ENCODE peak calls at places on chromosome X, in eight cellular contexts. C, R, P, K, D, J, I and Z are unnamed samples.
A peak's percentile ranks its signal among the peaks of the same experiment; 100 is the strongest.

GRCh38 chrX:13432776-13433605 is 113.1 kb upstream of the ATXN3L start:
- DNase-seq in I (no peak), J (no peak), R (no peak), D (no peak), K (no peak), P (no peak), C (no peak), Z (no peak)

GRCh38 chrX:40581333-40581910 is 652 bp downstream of the ATP6AP2 start:
- DNase-seq in I (no peak), J (no peak), D (no peak), C (peak; percentile 4), K (no peak), R (no peak), P (no peak), Z (no peak)

GRCh38 chrX:40952855-40953254 is 132.4 kb upstream of the USP9X start:
- DNase-seq in I (no peak), C (no peak), P (no peak), D (no peak), R (no peak), K (no peak), J (no peak), Z (no peak)

GRCh38 chrX:115494133-115494532 is 66.8 kb upstream of the PLS3 start:
- DNase-seq in I (no peak), K (no peak), P (no peak), C (no peak), D (no peak), R (peak; percentile 62), J (no peak), Z (no peak)

GRCh38 chrX:13742397-13743176 is 8.0 kb downstream of the OFD1 start:
- DNase-seq in R (no peak), C (no peak), P (no peak), I (no peak), J (no peak), D (no peak), K (no peak), Z (no peak)

GRCh38 chrX:105845661-105846060 is 23.3 kb downstream of the NRK start:
- DNase-seq in R (no peak), K (no peak), D (no peak), C (peak; percentile 64), I (no peak), P (no peak), J (no peak), Z (no peak)

GRCh38 chrX:88425739-88426138 is 321.3 kb upstream of the CPXCR1 start:
- DNase-seq in I (no peak), C (no peak), J (no peak), D (no peak), R (no peak), P (no peak), K (no peak), Z (no peak)

GRCh38 chrX:80876877-80877276 is 67.2 kb upstream of the BRWD3 start:
- DNase-seq in K (no peak), P (no peak), R (peak; percentile 11), J (no peak), C (no peak), I (no peak), D (no peak), Z (no peak)

GRCh38 chrX:9293051-9293496 is 171.8 kb upstream of the TBL1X start:
- DNase-seq in C (no peak), D (no peak), P (no peak), K (no peak), I (no peak), R (peak; percentile 60), J (no peak), Z (no peak)

GRCh38 chrX:21989415-21989814 is 42.7 kb upstream of the PHEX start:
- DNase-seq in R (no peak), P (no peak), J (no peak), K (no peak), I (no peak), C (no peak), D (no peak), Z (no peak)

GRCh38 chrX:10387011-10387410 is 230.2 kb downstream of the CLCN4 start:
- DNase-seq in K (no peak), D (no peak), J (no peak), P (no peak), C (no peak), I (no peak), R (no peak), Z (no peak)
- H3K4me3 ChIP-seq in K (no peak overlapping the region), D (no peak overlapping the region), J (no peak overlapping the region), P (no peak overlapping the region), C (no peak overlapping the region), I (no peak overlapping the region), R (no peak overlapping the region), Z (no peak overlapping the region)

DNA sequence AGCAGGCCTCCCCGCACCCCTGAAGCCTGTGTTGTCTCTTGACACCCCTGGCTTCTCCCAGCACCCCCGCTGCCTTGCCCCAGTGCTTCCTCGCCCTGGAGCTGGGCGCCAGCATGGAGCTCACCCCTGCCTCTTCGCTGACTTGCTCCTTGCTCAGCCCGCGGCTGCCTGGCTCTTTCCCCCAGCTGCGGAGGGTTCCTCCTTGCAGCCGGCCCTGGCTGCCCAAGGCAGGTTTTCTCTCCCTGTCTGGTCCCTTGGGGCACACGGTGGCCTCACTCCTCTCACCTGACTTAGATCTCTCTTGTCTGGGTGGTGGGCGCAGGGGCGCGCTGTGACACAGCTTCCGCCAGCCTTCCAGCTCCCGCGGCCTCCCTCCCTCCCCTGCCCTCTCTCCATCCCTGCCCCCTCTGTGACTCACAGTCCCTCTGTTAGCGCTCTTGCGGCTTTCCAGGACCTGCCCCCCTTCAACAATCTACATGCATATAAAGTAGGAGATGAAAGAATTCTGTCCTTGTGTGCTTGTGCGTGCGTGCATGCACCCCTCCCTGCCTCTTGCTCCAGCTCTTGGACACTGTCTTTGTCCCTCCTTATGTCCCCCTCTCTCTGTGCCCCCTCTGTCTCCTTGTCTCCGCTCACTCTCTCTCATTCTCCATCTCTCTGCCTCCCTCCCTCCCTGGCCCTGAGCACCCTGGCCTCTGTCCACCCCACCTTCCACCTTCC is 2.2 kb downstream of the PLXNB3 start:
- DNase-seq in I (no peak), K (no peak), P (peak; percentile 10), J (no peak), C (no peak), D (no peak), R (peak; percentile 37), Z (no peak)
- H3K4me3 ChIP-seq in I (peak overlapping the region; percentile 16), K (no peak overlapping the region), P (no peak overlapping the region), J (peak overlapping the region; percentile 60), C (no peak overlapping the region), D (no peak overlapping the region), R (no peak overlapping the region), Z (no peak overlapping the region)

GRCh38 chrX:53321943-53322497 is 40.6 kb upstream of the IQSEC2 start:
- DNase-seq in J (no peak), I (no peak), D (no peak), R (no peak), C (peak; percentile 14), K (no peak), P (no peak), Z (no peak)

GRCh38 chrX:53319614-53320542 is 38.5 kb upstream of the IQSEC2 start:
- DNase-seq in R (peak; percentile 24), P (peak; percentile 24), I (no peak), D (no peak), K (no peak), C (peak; percentile 4), J (no peak), Z (peak; percentile 27)

GRCh38 chrX:53323196-53323595 is 41.8 kb upstream of the IQSEC2 start:
- DNase-seq in D (no peak), R (no peak), C (no peak), J (no peak), P (no peak), I (no peak), K (no peak), Z (no peak)

GRCh38 chrX:53320543-53321215 is 39.3 kb upstream of the IQSEC2 start:
- DNase-seq in R (peak; percentile 17), C (peak; percentile 32), J (no peak), K (no peak), I (no peak), P (peak; percentile 31), D (no peak), Z (no peak)

DNA sequence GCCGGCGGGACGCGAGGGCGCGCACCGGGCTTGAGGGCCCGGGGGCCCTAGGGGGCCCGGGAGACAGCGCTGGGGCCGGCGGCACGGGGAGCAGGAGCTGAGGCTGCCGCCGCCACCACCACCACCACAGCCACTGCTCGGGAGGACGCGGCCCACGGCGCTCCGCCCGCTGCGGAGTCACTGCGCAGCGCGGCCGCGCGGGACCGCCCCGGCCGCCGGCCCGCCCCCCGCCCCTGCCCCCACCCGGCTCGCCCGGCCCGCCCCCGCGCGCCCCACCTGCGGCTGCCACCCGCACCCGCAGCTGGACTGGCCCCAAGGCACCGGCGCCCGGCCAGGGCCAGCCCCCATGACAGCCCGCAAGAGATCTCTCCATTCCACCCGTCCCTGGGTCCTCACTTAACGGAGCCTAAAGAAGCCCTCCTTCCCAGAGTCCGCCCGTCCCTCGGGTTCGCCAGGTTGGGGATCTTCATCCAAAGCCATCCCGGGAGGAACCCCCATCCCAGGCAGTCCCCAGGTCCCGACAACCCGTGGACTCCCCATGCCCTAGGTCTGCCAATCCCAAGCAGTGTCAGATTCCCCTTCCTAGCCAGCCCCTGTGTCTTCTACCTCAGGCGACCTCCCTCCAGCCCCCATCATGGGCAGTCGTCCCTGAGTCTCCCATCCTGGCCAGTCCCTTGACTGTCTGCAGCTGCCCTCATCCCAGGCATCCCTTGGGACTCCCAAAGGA is 40.0 kb upstream of the IQSEC2 start:
- DNase-seq in J (no peak), R (peak; percentile 35), D (no peak), K (no peak), I (no peak), C (peak; percentile 26), P (peak; percentile 33), Z (no peak)
- H3K4me3 ChIP-seq in J (peak overlapping the region; percentile 72), R (peak overlapping the region; percentile 56), D (peak overlapping the region; percentile 54), K (peak overlapping the region; percentile 44), I (peak overlapping the region; percentile 70), C (no peak overlapping the region), P (peak overlapping the region; percentile 61), Z (peak overlapping the region; percentile 61)

GRCh38 chrX:86146102-86146501 is 2.1 kb upstream of the DACH2 start:
- DNase-seq in I (no peak), R (no peak), P (no peak), J (no peak), D (no peak), C (no peak), K (no peak), Z (no peak)

GRCh38 chrX:86149089-86149488 is 838 bp downstream of the DACH2 start:
- DNase-seq in R (peak; percentile 2), D (no peak), C (peak; percentile 7), I (no peak), K (no peak), P (no peak), J (no peak), Z (no peak)

GRCh38 chrX:86148594-86148993 is 343 bp downstream of the DACH2 start:
- DNase-seq in I (no peak), P (no peak), R (peak; percentile 8), K (no peak), D (no peak), J (no peak), C (no peak), Z (no peak)

DNA sequence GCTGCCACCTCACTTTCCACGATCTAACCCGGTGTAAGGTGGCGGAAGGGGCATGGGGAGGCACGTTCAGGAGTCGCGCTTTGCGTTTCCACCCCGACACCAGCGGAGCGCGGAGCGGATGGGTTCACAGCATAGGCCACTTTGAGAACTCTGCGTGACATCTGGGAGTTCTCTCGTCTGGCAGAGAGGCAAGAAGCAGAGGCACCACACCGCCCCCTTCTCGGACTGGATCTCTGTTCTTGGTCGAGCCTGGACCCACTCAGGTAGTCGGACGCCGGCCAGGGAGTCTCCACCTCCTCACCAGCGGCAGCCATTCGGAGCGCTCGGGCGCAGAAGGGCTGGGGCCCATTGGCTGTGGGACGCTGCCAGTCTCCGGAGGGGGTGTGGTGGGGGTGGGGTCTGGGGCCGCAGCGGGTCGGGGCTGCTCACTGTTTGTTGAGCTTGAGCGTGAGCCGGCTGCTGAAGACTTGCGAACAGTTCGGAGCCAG is at the start of gene DACH2:
- DNase-seq in K (peak; percentile 64), D (peak; percentile 67), I (no peak), C (peak; percentile 86), P (peak; percentile 83), R (peak; percentile 89), J (no peak), Z (peak; percentile 83)
- H3K4me3 ChIP-seq in K (peak within 1 kb of the TSS; percentile 49), D (peak within 1 kb of the TSS; percentile 38), I (peak within 1 kb of the TSS; percentile 51), C (no peak within 1 kb of the TSS), P (peak within 1 kb of the TSS; percentile 12), R (peak within 1 kb of the TSS; percentile 51), J (peak within 1 kb of the TSS; percentile 61), Z (peak within 1 kb of the TSS; percentile 18)